ENCODE peak calls at places on chromosomes 4 and X, in eight cellular contexts. One of them, this sample, is unnamed. For H3K4me1, the result is how much of the 10 kb centered on the place peaks cover.

GRCh38 chrX:154918060-154918483 is 31.9 kb downstream of the F8A1 start:
- DNase-seq in GM12878: peak
- DNase-seq in K562: peak
- DNase-seq in upper lobe of left lung: peak
- DNase-seq in H1: peak
- DNase-seq in GM23338: peak
- DNase-seq in HepG2: peak
- DNase-seq in breast epithelium: peak
- DNase-seq in this sample: no peak

GRCh38 chrX:75115707-75116413 is 40.2 kb downstream of the ABCB7 start:
- DNase-seq in GM23338: peak
- DNase-seq in K562: no peak
- DNase-seq in upper lobe of left lung: no peak
- DNase-seq in breast epithelium: no peak
- DNase-seq in H1: no peak
- DNase-seq in HepG2: no peak
- DNase-seq in GM12878: no peak
- DNase-seq in this sample: no peak

GRCh38 chrX:135200297-135200696 is 29.1 kb upstream of the CT55 start:
- DNase-seq in upper lobe of left lung: no peak
- DNase-seq in K562: no peak
- DNase-seq in GM23338: no peak
- DNase-seq in HepG2: no peak
- DNase-seq in GM12878: no peak
- DNase-seq in breast epithelium: no peak
- DNase-seq in H1: no peak
- DNase-seq in this sample: no peak

GRCh38 chr4:149841686-149842085 is 26.0 kb upstream of the IQCM start:
- DNase-seq in upper lobe of left lung: no peak
- DNase-seq in H1: no peak
- DNase-seq in GM23338: peak
- DNase-seq in GM12878: no peak
- DNase-seq in HepG2: no peak
- DNase-seq in K562: no peak
- DNase-seq in breast epithelium: no peak
- DNase-seq in this sample: no peak

GRCh38 chrX:155864655-155865054 is 16.5 kb upstream of the VAMP7 start:
- DNase-seq in K562: no peak
- DNase-seq in GM12878: no peak
- DNase-seq in GM23338: peak
- DNase-seq in H1: no peak
- DNase-seq in HepG2: peak
- DNase-seq in upper lobe of left lung: no peak
- DNase-seq in breast epithelium: no peak
- DNase-seq in this sample: no peak

GRCh38 chr4:7813674-7814073 is 126.0 kb downstream of the AFAP1 start:
- DNase-seq in breast epithelium: no peak
- DNase-seq in K562: no peak
- DNase-seq in GM23338: no peak
- DNase-seq in H1: no peak
- DNase-seq in HepG2: peak
- DNase-seq in GM12878: no peak
- DNase-seq in upper lobe of left lung: peak
- DNase-seq in this sample: no peak

GRCh38 chr4:33837043-33837442 is 2407.3 kb downstream of the ARAP2 start:
- DNase-seq in H1: no peak
- DNase-seq in breast epithelium: no peak
- DNase-seq in K562: no peak
- DNase-seq in GM23338: no peak
- DNase-seq in GM12878: no peak
- DNase-seq in upper lobe of left lung: no peak
- DNase-seq in HepG2: no peak
- DNase-seq in this sample: no peak

GRCh38 chr4:39036172-39036571 is 4.0 kb upstream of the TMEM156 start:
- DNase-seq in HepG2: peak
- DNase-seq in GM12878: no peak
- DNase-seq in K562: no peak
- DNase-seq in GM23338: no peak
- DNase-seq in breast epithelium: no peak
- DNase-seq in H1: no peak
- DNase-seq in upper lobe of left lung: no peak
- DNase-seq in this sample: no peak

GRCh38 chr4:70838400-70838971 is 1.2 kb downstream of the GRSF1 start:
- DNase-seq in GM12878: no peak
- DNase-seq in GM23338: no peak
- DNase-seq in breast epithelium: no peak
- DNase-seq in HepG2: no peak
- DNase-seq in upper lobe of left lung: no peak
- DNase-seq in K562: peak
- DNase-seq in H1: no peak
- DNase-seq in this sample: no peak

GRCh38 chr4:1356181-1356998 is 9.4 kb downstream of the UVSSA start:
- DNase-seq in GM12878: no peak
- DNase-seq in H1: peak
- DNase-seq in breast epithelium: peak
- DNase-seq in K562: peak
- DNase-seq in upper lobe of left lung: peak
- DNase-seq in GM23338: peak
- DNase-seq in HepG2: peak
- DNase-seq in this sample: peak

GRCh38 chrX:111114806-111115205 is 18.8 kb downstream of the PAK3 start:
- DNase-seq in GM12878: no peak
- DNase-seq in K562: no peak
- DNase-seq in HepG2: no peak
- DNase-seq in H1: no peak
- DNase-seq in upper lobe of left lung: no peak
- DNase-seq in GM23338: no peak
- DNase-seq in breast epithelium: no peak
- DNase-seq in this sample: no peak

GRCh38 chr4:130603043-130603442 is 1507.1 kb downstream of the C4orf33 start:
- DNase-seq in HepG2: no peak
- DNase-seq in GM23338: no peak
- DNase-seq in upper lobe of left lung: no peak
- DNase-seq in breast epithelium: no peak
- DNase-seq in GM12878: no peak
- DNase-seq in K562: no peak
- DNase-seq in H1: no peak
- DNase-seq in this sample: no peak

GRCh38 chr4:97987019-97987648 is 156.1 kb downstream of the STPG2 start:
- DNase-seq in GM23338: peak
- DNase-seq in HepG2: peak
- DNase-seq in breast epithelium: no peak
- DNase-seq in H1: no peak
- DNase-seq in K562: peak
- DNase-seq in GM12878: no peak
- DNase-seq in upper lobe of left lung: no peak
- DNase-seq in this sample: no peak

GRCh38 chrX:129718701-129719100 is 20.1 kb upstream of the XPNPEP2 start:
- DNase-seq in breast epithelium: no peak
- DNase-seq in upper lobe of left lung: no peak
- DNase-seq in GM12878: no peak
- DNase-seq in HepG2: no peak
- DNase-seq in H1: no peak
- DNase-seq in GM23338: no peak
- DNase-seq in K562: no peak
- DNase-seq in this sample: no peak

GRCh38 chr4:180665994-180666818 is 1577.0 kb upstream of the TENM3 start:
- DNase-seq in HepG2: peak
- DNase-seq in H1: no peak
- DNase-seq in GM23338: peak
- DNase-seq in breast epithelium: no peak
- DNase-seq in GM12878: no peak
- DNase-seq in upper lobe of left lung: no peak
- DNase-seq in K562: peak
- DNase-seq in this sample: no peak

GRCh38 chr4:11623726-11624037 is 195.0 kb upstream of the HS3ST1 start:
- DNase-seq in breast epithelium: peak
- DNase-seq in K562: no peak
- DNase-seq in upper lobe of left lung: peak
- DNase-seq in HepG2: no peak
- DNase-seq in GM12878: no peak
- DNase-seq in GM23338: peak
- DNase-seq in H1: no peak
- DNase-seq in this sample: no peak

GRCh38 chrX:85243761-85244410 is at the start of the genes SATL1 and ZNF711:
- DNase-seq in H1: peak
- DNase-seq in HepG2: peak
- DNase-seq in GM12878: no peak
- DNase-seq in K562: peak
- DNase-seq in breast epithelium: peak
- DNase-seq in upper lobe of left lung: peak
- DNase-seq in GM23338: peak
- DNase-seq in this sample: peak

GRCh38 chr4:63302792-63303191 is 1106.5 kb downstream of the TECRL start:
- DNase-seq in breast epithelium: no peak
- DNase-seq in HepG2: no peak
- DNase-seq in H1: no peak
- DNase-seq in GM23338: no peak
- DNase-seq in upper lobe of left lung: no peak
- DNase-seq in GM12878: no peak
- DNase-seq in K562: no peak
- DNase-seq in this sample: no peak

GRCh38 chr4:178215309-178215708 is 773.1 kb upstream of the AGA start:
- DNase-seq in H1: no peak
- DNase-seq in HepG2: no peak
- DNase-seq in upper lobe of left lung: no peak
- DNase-seq in GM12878: no peak
- DNase-seq in GM23338: no peak
- DNase-seq in K562: no peak
- DNase-seq in breast epithelium: no peak
- DNase-seq in this sample: no peak

GRCh38 chr4:102578819-102579218 is 77.7 kb downstream of the NFKB1 start:
- DNase-seq in H1: peak
- DNase-seq in upper lobe of left lung: no peak
- DNase-seq in GM23338: peak
- DNase-seq in K562: peak
- DNase-seq in breast epithelium: no peak
- DNase-seq in GM12878: no peak
- DNase-seq in HepG2: no peak
- DNase-seq in this sample: no peak
- TF ChIP-seq CTCF in H1: peak
- TF ChIP-seq CTCF in upper lobe of left lung: peak
- TF ChIP-seq CTCF in GM23338: peak
- TF ChIP-seq CTCF in K562: peak
- TF ChIP-seq CTCF in breast epithelium: no peak
- TF ChIP-seq CTCF in GM12878: no peak
- TF ChIP-seq CTCF in HepG2: no peak
- TF ChIP-seq CTCF in this sample: no peak

DNA sequence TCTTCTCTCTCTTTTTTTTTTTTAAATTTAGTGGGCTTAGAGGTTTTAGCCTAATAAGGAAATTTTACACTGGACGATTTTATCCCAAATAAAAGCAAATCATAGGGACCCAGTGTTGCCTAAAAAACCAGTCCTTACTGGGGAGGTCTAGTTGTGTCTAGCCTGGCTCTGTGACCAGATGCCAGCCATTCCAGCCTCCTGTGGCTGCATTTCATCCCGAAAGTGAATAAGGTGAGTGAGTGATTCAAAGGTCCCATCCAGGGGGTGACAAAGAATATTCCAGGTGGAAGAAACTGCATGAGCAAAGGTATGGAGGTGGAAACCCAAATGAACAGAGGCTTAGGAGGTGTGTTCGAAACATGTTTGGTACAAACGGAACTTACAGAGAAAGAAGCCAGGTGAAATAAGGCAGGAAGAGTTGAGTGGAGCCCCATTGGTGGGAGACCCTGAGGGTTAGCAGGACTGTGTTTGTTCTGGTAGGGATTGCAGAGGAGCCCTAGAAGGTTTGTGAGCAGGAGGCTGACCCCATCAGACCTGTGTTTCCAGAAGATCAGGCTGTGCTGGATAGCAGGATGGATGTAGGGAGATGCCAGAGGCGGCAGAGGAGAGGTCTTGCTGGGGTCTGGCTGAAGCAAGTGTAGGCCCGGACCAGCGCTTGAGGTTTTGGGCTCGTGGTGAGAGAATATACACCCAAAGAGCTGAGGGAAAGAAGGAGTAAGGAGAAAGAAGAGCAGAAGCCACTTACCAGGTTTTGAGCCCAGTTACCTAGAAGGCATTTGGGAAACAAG is 31.6 kb downstream of the PTTG2 start:
- DNase-seq in GM12878: no peak
- DNase-seq in HepG2: no peak
- DNase-seq in GM23338: peak
- DNase-seq in H1: no peak
- DNase-seq in upper lobe of left lung: no peak
- DNase-seq in K562: no peak
- DNase-seq in breast epithelium: no peak
- DNase-seq in this sample: no peak
- H3K4me1 ChIP-seq in GM12878: under half
- H3K4me1 ChIP-seq in HepG2: under half
- H3K4me1 ChIP-seq in GM23338: half or more
- H3K4me1 ChIP-seq in H1: under half
- H3K4me1 ChIP-seq in upper lobe of left lung: under half
- H3K4me1 ChIP-seq in K562: under half
- H3K4me1 ChIP-seq in breast epithelium: under half
- H3K4me1 ChIP-seq in this sample: half or more

GRCh38 chr4:112817933-112818921 is 181.3 kb downstream of the LARP7 start:
- DNase-seq in HepG2: peak
- DNase-seq in H1: peak
- DNase-seq in breast epithelium: peak
- DNase-seq in GM23338: peak
- DNase-seq in upper lobe of left lung: peak
- DNase-seq in K562: peak
- DNase-seq in GM12878: peak
- DNase-seq in this sample: peak
- TF ChIP-seq POLR2AphosphoS5 in HepG2: no peak
- TF ChIP-seq POLR2AphosphoS5 in H1: peak
- TF ChIP-seq POLR2AphosphoS5 in breast epithelium: no peak
- TF ChIP-seq POLR2AphosphoS5 in GM23338: peak
- TF ChIP-seq POLR2AphosphoS5 in upper lobe of left lung: no peak
- TF ChIP-seq POLR2AphosphoS5 in K562: no peak
- TF ChIP-seq POLR2AphosphoS5 in GM12878: peak
- TF ChIP-seq POLR2AphosphoS5 in this sample: no peak

DNA sequence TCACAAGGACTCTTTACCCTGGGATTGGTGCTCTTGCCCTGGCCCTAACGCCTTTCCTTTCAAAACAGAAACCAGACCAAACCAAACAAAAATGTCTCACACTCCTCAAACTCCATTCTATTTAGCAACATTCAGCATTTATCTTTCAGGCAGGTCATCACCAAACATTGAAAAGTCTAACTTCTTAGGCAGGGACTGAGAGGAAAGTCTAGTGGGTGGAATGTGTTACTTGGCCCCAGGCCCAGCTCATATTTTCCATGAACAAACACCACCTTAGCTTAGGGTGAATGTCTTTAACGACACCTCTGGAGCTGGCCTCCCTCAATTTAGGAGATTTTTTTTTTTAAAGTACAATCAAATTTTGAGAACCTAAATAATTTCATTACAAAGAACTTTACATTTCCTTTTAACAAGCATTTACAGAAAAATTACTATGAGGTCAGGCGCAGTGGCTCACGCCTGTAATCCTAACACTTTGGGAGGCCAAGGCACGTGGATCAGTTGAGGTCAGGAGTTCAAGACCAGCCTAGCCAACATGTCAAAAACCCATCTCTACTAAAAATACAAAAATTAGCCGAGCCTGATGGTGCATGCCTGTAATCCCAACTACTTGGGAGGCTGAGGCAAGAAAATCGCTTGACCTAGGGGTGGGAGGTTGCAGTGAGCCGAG is 10.2 kb upstream of the N4BP2 start:
- DNase-seq in GM23338: no peak
- DNase-seq in HepG2: peak
- DNase-seq in H1: no peak
- DNase-seq in upper lobe of left lung: peak
- DNase-seq in GM12878: no peak
- DNase-seq in breast epithelium: peak
- DNase-seq in K562: peak
- DNase-seq in this sample: no peak
- TF ChIP-seq CTCF in GM23338: no peak
- TF ChIP-seq CTCF in HepG2: peak
- TF ChIP-seq CTCF in H1: no peak
- TF ChIP-seq CTCF in upper lobe of left lung: no peak
- TF ChIP-seq CTCF in GM12878: no peak
- TF ChIP-seq CTCF in breast epithelium: no peak
- TF ChIP-seq CTCF in K562: no peak
- TF ChIP-seq CTCF in this sample: no peak